ENCODE peak calls at places on chromosomes 13 and 19, in seven cellular contexts. U, A, K, P, C, N and H are unnamed samples.
A peak's percentile ranks its signal among the peaks of the same experiment; 100 is the strongest.

GRCh38 chr13:22278336-22278929 is 607.6 kb downstream of the FGF9 start:
- DNase-seq in U (no peak), A (peak; percentile 1), K (peak; percentile 47), P (peak; percentile 42), C (peak; percentile 56), N (peak; percentile 76), H (no peak)

GRCh38 chr19:50309396-50310125 is 19.6 kb downstream of the KCNC3 start:
- DNase-seq in U (no peak), A (no peak), K (no peak), P (no peak), C (no peak), N (no peak), H (no peak)

GRCh38 chr19:1274852-1275259 is 474 bp upstream of the FAM174C start:
- DNase-seq in U (no peak), A (no peak), K (no peak), P (no peak), C (no peak), N (peak; percentile 24), H (no peak)

GRCh38 chr13:33735276-33735675 is 82.7 kb upstream of the RFC3 start:
- DNase-seq in U (no peak), A (no peak), K (no peak), P (no peak), C (no peak), N (no peak), H (no peak)

GRCh38 chr13:105334211-105334610 is 1201.3 kb downstream of the EFNB2 start:
- DNase-seq in U (peak; percentile 57), A (peak; percentile 3), K (no peak), P (no peak), C (peak; percentile 5), N (no peak), H (peak; percentile 13)

GRCh38 chr19:5536337-5536894 is 31.3 kb downstream of the TINCR start:
- DNase-seq in U (peak; percentile 23), A (no peak), K (peak; percentile 57), P (no peak), C (peak; percentile 57), N (no peak), H (peak; percentile 3)

GRCh38 chr13:27117947-27118346 is 53.7 kb downstream of the USP12 start:
- DNase-seq in U (no peak), A (no peak), K (no peak), P (no peak), C (no peak), N (no peak), H (no peak)

GRCh38 chr13:95918860-95919259 is 134.3 kb downstream of the UGGT2 start:
- DNase-seq in U (no peak), A (no peak), K (no peak), P (no peak), C (no peak), N (no peak), H (no peak)

GRCh38 chr13:91805605-91806004 is 407.2 kb downstream of the GPC5 start:
- DNase-seq in U (peak; percentile 3), A (no peak), K (no peak), P (no peak), C (no peak), N (no peak), H (no peak)

GRCh38 chr13:99374994-99375805 is 68.0 kb upstream of the GPR183 start:
- DNase-seq in U (no peak), A (no peak), K (no peak), P (peak; percentile 57), C (no peak), N (peak; percentile 57), H (no peak)

GRCh38 chr13:50974268-50974667 is 64.7 kb downstream of the RNASEH2B start:
- DNase-seq in U (no peak), A (no peak), K (no peak), P (no peak), C (no peak), N (no peak), H (no peak)

GRCh38 chr13:94552095-94552494 is 43.9 kb downstream of the TGDS start:
- DNase-seq in U (no peak), A (no peak), K (no peak), P (no peak), C (no peak), N (no peak), H (no peak)

GRCh38 chr19:11296264-11296663 is 304 bp downstream of the TSPAN16 start:
- DNase-seq in U (peak; percentile 67), A (no peak), K (no peak), P (no peak), C (peak; percentile 27), N (no peak), H (no peak)

GRCh38 chr13:106133025-106133424 is 402.4 kb downstream of the EFNB2 start:
- DNase-seq in U (peak; percentile 80), A (peak; percentile 74), K (no peak), P (no peak), C (peak; percentile 62), N (no peak), H (peak; percentile 67)

GRCh38 chr19:7468840-7469239 is 20.0 kb downstream of the PEX11G start:
- DNase-seq in U (no peak), A (no peak), K (no peak), P (no peak), C (no peak), N (no peak), H (no peak)

GRCh38 chr19:37928527-37929286 is 21.7 kb downstream of the SIPA1L3 start:
- DNase-seq in U (no peak), A (no peak), K (no peak), P (peak; percentile 67), C (no peak), N (no peak), H (no peak)

GRCh38 chr19:42412223-42412622 is 15.0 kb downstream of the LIPE start:
- DNase-seq in U (no peak), A (peak; percentile 33), K (no peak), P (no peak), C (no peak), N (no peak), H (peak; percentile 19)

GRCh38 chr13:76764916-76765315 is 121.3 kb downstream of the KCTD12 start:
- DNase-seq in U (no peak), A (no peak), K (no peak), P (no peak), C (no peak), N (no peak), H (no peak)

GRCh38 chr19:47723573-47723923 is 10.3 kb downstream of the EHD2 start:
- DNase-seq in U (peak; percentile 91), A (peak; percentile 88), K (no peak), P (no peak), C (no peak), N (no peak), H (peak; percentile 86)

GRCh38 chr19:47176627-47177090 is 46.0 kb downstream of the SAE1 start:
- DNase-seq in U (peak; percentile 96), A (peak; percentile 83), K (no peak), P (no peak), C (peak; percentile 60), N (no peak), H (peak; percentile 89)

GRCh38 chr13:80376554-80376953 is 35.6 kb upstream of the SPRY2 start:
- DNase-seq in U (no peak), A (no peak), K (no peak), P (no peak), C (no peak), N (no peak), H (no peak)

GRCh38 chr19:50330365-50331078 is 1.3 kb upstream of the KCNC3 start:
- DNase-seq in U (peak; percentile 16), A (peak; percentile 22), K (peak; percentile 86), P (peak; percentile 90), C (peak; percentile 71), N (peak; percentile 89), H (no peak)

GRCh38 chr19:6767357-6768235 is at the start of gene SH2D3A:
- DNase-seq in U (peak; percentile 53), A (peak; percentile 27), K (peak; percentile 29), P (peak; percentile 95), C (no peak), N (peak; percentile 93), H (no peak)

GRCh38 chr19:41531438-41532311 is 44.3 kb upstream of the CEACAM21 start:
- DNase-seq in U (peak; percentile 92), A (peak; percentile 17), K (no peak), P (peak; percentile 76), C (peak; percentile 87), N (peak; percentile 81), H (no peak)

GRCh38 chr13:38421590-38422560 is 72.2 kb downstream of the UFM1 start:
- DNase-seq in U (peak; percentile 83), A (no peak), K (no peak), P (no peak), C (peak; percentile 5), N (no peak), H (no peak)

GRCh38 chr19:27905074-27905473 is 1307.9 kb downstream of the UQCRFS1 start:
- DNase-seq in U (no peak), A (no peak), K (no peak), P (peak; percentile 4), C (no peak), N (no peak), H (no peak)

GRCh38 chr19:3458229-3458555 is 22.1 kb downstream of the SMIM24 start:
- DNase-seq in U (no peak), A (no peak), K (no peak), P (no peak), C (no peak), N (no peak), H (no peak)

GRCh38 chr13:54301085-54301484 is 1272.5 kb downstream of the OLFM4 start:
- DNase-seq in U (no peak), A (no peak), K (no peak), P (no peak), C (no peak), N (no peak), H (no peak)

GRCh38 chr19:50204811-50205675 is 1.6 kb downstream of the MYH14 start:
- DNase-seq in U (no peak), A (no peak), K (peak; percentile 25), P (no peak), C (no peak), N (peak; percentile 8), H (no peak)

GRCh38 chr13:98785405-98785804 is 32.9 kb upstream of the SLC15A1 start:
- DNase-seq in U (no peak), A (no peak), K (no peak), P (no peak), C (no peak), N (no peak), H (no peak)

GRCh38 chr13:33728271-33729037 is 89.5 kb upstream of the RFC3 start:
- DNase-seq in U (peak; percentile 5), A (peak; percentile 33), K (no peak), P (peak; percentile 51), C (no peak), N (no peak), H (no peak)

GRCh38 chr13:112844411-112844810 is 124.6 kb upstream of the MCF2L start:
- DNase-seq in U (no peak), A (no peak), K (no peak), P (no peak), C (no peak), N (no peak), H (no peak)

GRCh38 chr13:106612688-106613087 is 44.8 kb upstream of the ARGLU1 start:
- DNase-seq in U (peak; percentile 82), A (no peak), K (no peak), P (no peak), C (no peak), N (no peak), H (no peak)

GRCh38 chr19:46975011-46975917 is 44.4 kb upstream of the NPAS1 start:
- DNase-seq in U (no peak), A (no peak), K (no peak), P (no peak), C (peak; percentile 25), N (no peak), H (peak; percentile 26)

GRCh38 chr19:54881884-54882283 is 7.8 kb downstream of the FCAR start:
- DNase-seq in U (no peak), A (no peak), K (no peak), P (no peak), C (no peak), N (no peak), H (no peak)

GRCh38 chr19:54325194-54325621 is 12.2 kb upstream of the LILRA5 start:
- DNase-seq in U (peak; percentile 62), A (peak; percentile 41), K (peak; percentile 59), P (peak; percentile 66), C (peak; percentile 65), N (peak; percentile 48), H (peak; percentile 9)

GRCh38 chr13:68176486-68176885 is 946.4 kb upstream of the PCDH9 start:
- DNase-seq in U (peak; percentile 73), A (peak; percentile 83), K (no peak), P (no peak), C (no peak), N (no peak), H (no peak)